ENCODE peak calls at places on chromosomes 4 and X, in four cellular contexts. I is endothelial cell, P is fibroblast of pulmonary artery, X is SJSA1. Z is an unnamed sample.

GRCh38 chr4:121594796-121595526 is 101.8 kb downstream of the ANXA5 start:
- DNase-seq in I (no peak), P (peak), X (no peak), Z (no peak)

GRCh38 chr4:21979196-21979595 is 30.6 kb upstream of the KCNIP4 start:
- DNase-seq in I (no peak), P (no peak), X (no peak), Z (no peak)

GRCh38 chr4:124386163-124386562 is 326.4 kb downstream of the ANKRD50 start:
- DNase-seq in I (no peak), P (peak), X (no peak), Z (no peak)

GRCh38 chr4:10619220-10619619 is 65.3 kb downstream of the CLNK start:
- DNase-seq in I (no peak), P (peak), X (peak), Z (no peak)

GRCh38 chr4:73417973-73418372 is 13.9 kb downstream of the ALB start:
- DNase-seq in I (peak), P (peak), X (no peak), Z (no peak)

GRCh38 chrX:108396188-108396885 is 41.9 kb downstream of the COL4A6 start:
- DNase-seq in I (no peak), P (peak), X (no peak), Z (no peak)

GRCh38 chr4:168612435-168613139 is 115.7 kb downstream of the PALLD start:
- DNase-seq in I (no peak), P (peak), X (peak), Z (no peak)

GRCh38 chr4:74379912-74380311 is 15.0 kb downstream of the EREG start:
- DNase-seq in I (no peak), P (no peak), X (no peak), Z (no peak)

GRCh38 chrX:920234-920799 is 289.7 kb downstream of the SHOX start:
- DNase-seq in I (no peak), P (no peak), X (no peak), Z (no peak)

GRCh38 chr4:185903205-185903604 is 91.2 kb upstream of the SORBS2 start:
- DNase-seq in I (no peak), P (no peak), X (no peak), Z (no peak)

GRCh38 chr4:121822047-121822446 is 1.6 kb downstream of the CCNA2 start:
- DNase-seq in I (no peak), P (no peak), X (no peak), Z (no peak)

GRCh38 chr4:87165886-87166285 is 54.5 kb downstream of the KLHL8 start:
- DNase-seq in I (no peak), P (no peak), X (no peak), Z (no peak)

GRCh38 chr4:142129931-142130330 is 493.5 kb downstream of the IL15 start:
- DNase-seq in I (no peak), P (no peak), X (no peak), Z (no peak)

GRCh38 chrX:130086414-130087207 is 23.7 kb downstream of the ELF4 start:
- DNase-seq in I (no peak), P (no peak), X (peak), Z (no peak)

GRCh38 chrX:40867352-40867751 is 132.0 kb upstream of the MED14 start:
- DNase-seq in I (no peak), P (peak), X (no peak), Z (no peak)

Z was measured in sciatic nerve.